ENCODE peak calls at places on chromosome 1, in eight cellular contexts. A is fibroblast of mammary gland; Z is astrocyte; B is psoas muscle; N is body of pancreas; J is progenitor cell of endocrine pancreas; W is endothelial cell; X is CD4-positive, alpha-beta T cell. U is an unnamed sample.

GRCh38 chr1:29481031-29481430 is 244.7 kb downstream of the PTPRU start:
- DNase-seq in A (no peak), Z (no peak), B (no peak), N (no peak), J (no peak), W (no peak), X (no peak), U (no peak)

GRCh38 chr1:206912445-206913095 is 9.2 kb downstream of the FCMR start:
- DNase-seq in A (peak), Z (peak), B (peak), N (peak), J (peak), W (peak), X (peak), U (no peak)

GRCh38 chr1:36149237-36149972 is at the start of gene TRAPPC3:
- DNase-seq in A (peak), Z (peak), B (peak), N (peak), J (peak), W (peak), X (peak), U (peak)

GRCh38 chr1:41850029-41850428 is 68.7 kb downstream of the HIVEP3 start:
- DNase-seq in A (no peak), Z (no peak), B (no peak), N (no peak), J (no peak), W (no peak), X (no peak), U (no peak)

GRCh38 chr1:83818916-83819315 is 180.0 kb downstream of the TTLL7 start:
- DNase-seq in A (peak), Z (no peak), B (no peak), N (peak), J (no peak), W (no peak), X (no peak), U (no peak)

GRCh38 chr1:232009741-232010140 is 383.2 kb downstream of the DISC1 start:
- DNase-seq in A (no peak), Z (no peak), B (no peak), N (no peak), J (no peak), W (no peak), X (no peak), U (no peak)

GRCh38 chr1:155247667-155248563 is 7.4 kb downstream of the ENTREP3 start:
- DNase-seq in A (no peak), Z (no peak), B (no peak), N (no peak), J (no peak), W (no peak), X (no peak), U (no peak)

GRCh38 chr1:107874221-107874620 is 90.8 kb downstream of the VAV3 start:
- DNase-seq in A (peak), Z (no peak), B (no peak), N (no peak), J (no peak), W (no peak), X (no peak), U (no peak)

GRCh38 chr1:73998348-73998959 is 199.5 kb downstream of the LRRIQ3 start:
- DNase-seq in A (peak), Z (peak), B (no peak), N (no peak), J (no peak), W (no peak), X (no peak), U (no peak)

GRCh38 chr1:92567211-92567868 is 80.6 kb upstream of the GFI1 start:
- DNase-seq in A (peak), Z (peak), B (no peak), N (no peak), J (no peak), W (no peak), X (no peak), U (no peak)

GRCh38 chr1:2801046-2801445 is 447 bp downstream of the TTC34 start:
- DNase-seq in A (no peak), Z (no peak), B (peak), N (no peak), J (no peak), W (no peak), X (no peak), U (no peak)

GRCh38 chr1:44263191-44263944 is 50.1 kb downstream of the DMAP1 start:
- DNase-seq in A (no peak), Z (no peak), B (no peak), N (no peak), J (no peak), W (no peak), X (no peak), U (no peak)

GRCh38 chr1:40658895-40659648 is 6.4 kb downstream of the RIMS3 start:
- DNase-seq in A (no peak), Z (no peak), B (no peak), N (no peak), J (no peak), W (no peak), X (no peak), U (no peak)

GRCh38 chr1:45767035-45767434 is 16.6 kb upstream of the IPP start:
- DNase-seq in A (peak), Z (peak), B (no peak), N (no peak), J (no peak), W (no peak), X (no peak), U (no peak)

GRCh38 chr1:43796111-43796581 is 88.8 kb downstream of the ST3GAL3 start:
- DNase-seq in A (peak), Z (peak), B (no peak), N (no peak), J (no peak), W (no peak), X (no peak), U (no peak)

GRCh38 chr1:24898909-24899439 is 31.1 kb downstream of the RUNX3 start:
- DNase-seq in A (no peak), Z (no peak), B (no peak), N (no peak), J (no peak), W (no peak), X (no peak), U (no peak)

GRCh38 chr1:93414749-93415148 is 33.2 kb upstream of the FNBP1L start:
- DNase-seq in A (no peak), Z (no peak), B (no peak), N (no peak), J (no peak), W (no peak), X (no peak), U (no peak)

GRCh38 chr1:32619701-32620485 is 30.5 kb downstream of the ZBTB8OS start:
- DNase-seq in A (peak), Z (no peak), B (no peak), N (no peak), J (no peak), W (no peak), X (no peak), U (no peak)
- TF ChIP-seq CTCF in A (peak), Z (no peak), B (no peak), N (no peak), J (no peak), W (no peak), X (no peak), U (peak)

GRCh38 chr1:169271094-169271493 is 96.5 kb downstream of the NME7 start:
- DNase-seq in A (no peak), Z (no peak), B (no peak), N (no peak), J (no peak), W (no peak), X (no peak), U (no peak)
- TF ChIP-seq CTCF in A (no peak), Z (no peak), B (no peak), N (no peak), J (no peak), W (no peak), X (no peak), U (no peak)

GRCh38 chr1:23752909-23753308 is 9.6 kb downstream of the ELOA start:
- DNase-seq in A (no peak), Z (no peak), B (no peak), N (no peak), J (no peak), W (no peak), X (no peak), U (no peak)

GRCh38 chr1:23756676-23757075 is 13.4 kb downstream of the ELOA start:
- DNase-seq in A (peak), Z (peak), B (no peak), N (no peak), J (no peak), W (no peak), X (no peak), U (no peak)

GRCh38 chr1:23751815-23752200 is 8.5 kb downstream of the ELOA start:
- DNase-seq in A (no peak), Z (no peak), B (no peak), N (no peak), J (no peak), W (no peak), X (no peak), U (no peak)

GRCh38 chr1:23747947-23748346 is 4.7 kb downstream of the ELOA start:
- DNase-seq in A (no peak), Z (no peak), B (no peak), N (no peak), J (no peak), W (no peak), X (no peak), U (no peak)

GRCh38 chr1:23751050-23751814 is 8.0 kb downstream of the ELOA start:
- DNase-seq in A (peak), Z (peak), B (no peak), N (peak), J (peak), W (peak), X (peak), U (no peak)
- TF ChIP-seq CTCF in A (peak), Z (peak), B (peak), N (peak), J (peak), W (peak), X (peak), U (peak)

GRCh38 chr1:219163401-219163954 is 10.2 kb upstream of the LYPLAL1 start:
- DNase-seq in A (peak), Z (no peak), B (no peak), N (no peak), J (no peak), W (no peak), X (no peak), U (no peak)

GRCh38 chr1:219155140-219155539 is 18.5 kb upstream of the LYPLAL1 start:
- DNase-seq in A (peak), Z (no peak), B (no peak), N (no peak), J (no peak), W (no peak), X (no peak), U (no peak)

GRCh38 chr1:219159946-219160645 is 13.6 kb upstream of the LYPLAL1 start:
- DNase-seq in A (peak), Z (peak), B (no peak), N (no peak), J (no peak), W (no peak), X (no peak), U (no peak)

GRCh38 chr1:219161371-219161975 is 12.2 kb upstream of the LYPLAL1 start:
- DNase-seq in A (peak), Z (no peak), B (no peak), N (no peak), J (no peak), W (no peak), X (no peak), U (no peak)

GRCh38 chr1:219160942-219161341 is 12.7 kb upstream of the LYPLAL1 start:
- DNase-seq in A (no peak), Z (no peak), B (no peak), N (no peak), J (no peak), W (no peak), X (no peak), U (no peak)
- TF ChIP-seq CTCF in A (no peak), Z (no peak), B (no peak), N (no peak), J (no peak), W (no peak), X (no peak), U (no peak)

GRCh38 chr1:81330521-81330920 is 470.2 kb upstream of the ADGRL2 start:
- DNase-seq in A (no peak), Z (no peak), B (no peak), N (no peak), J (no peak), W (no peak), X (no peak), U (no peak)

GRCh38 chr1:81330111-81330510 is 470.6 kb upstream of the ADGRL2 start:
- DNase-seq in A (no peak), Z (no peak), B (no peak), N (no peak), J (no peak), W (no peak), X (no peak), U (no peak)

GRCh38 chr1:81337226-81337625 is 463.5 kb upstream of the ADGRL2 start:
- DNase-seq in A (no peak), Z (no peak), B (no peak), N (no peak), J (no peak), W (no peak), X (no peak), U (no peak)

GRCh38 chr1:81340258-81340657 is 460.5 kb upstream of the ADGRL2 start:
- DNase-seq in A (no peak), Z (no peak), B (no peak), N (no peak), J (no peak), W (no peak), X (no peak), U (no peak)

DNA sequence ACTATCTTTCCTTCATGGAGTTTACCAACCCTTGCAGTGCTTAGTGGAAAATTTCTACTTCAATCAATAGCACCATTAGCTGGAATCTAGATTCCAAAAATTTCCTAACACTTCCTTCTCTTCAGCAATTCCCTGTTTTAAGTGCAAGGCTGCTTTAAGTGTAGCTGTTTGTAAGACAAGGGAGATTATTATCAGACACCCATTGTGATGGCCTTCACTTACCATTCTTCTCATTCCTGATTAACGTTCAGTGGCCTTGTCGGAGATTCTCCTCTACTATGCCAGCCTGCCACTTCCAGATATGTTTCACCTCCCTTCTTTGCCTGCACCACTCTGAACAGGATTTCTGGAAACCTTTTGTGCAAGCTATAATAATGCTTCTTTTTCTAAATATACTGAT is 464.9 kb upstream of the ADGRL2 start:
- DNase-seq in A (no peak), Z (no peak), B (no peak), N (no peak), J (no peak), W (no peak), X (no peak), U (no peak)
- TF ChIP-seq CTCF in A (no peak), Z (no peak), B (no peak), N (no peak), J (no peak), W (no peak), X (no peak), U (no peak)

DNA sequence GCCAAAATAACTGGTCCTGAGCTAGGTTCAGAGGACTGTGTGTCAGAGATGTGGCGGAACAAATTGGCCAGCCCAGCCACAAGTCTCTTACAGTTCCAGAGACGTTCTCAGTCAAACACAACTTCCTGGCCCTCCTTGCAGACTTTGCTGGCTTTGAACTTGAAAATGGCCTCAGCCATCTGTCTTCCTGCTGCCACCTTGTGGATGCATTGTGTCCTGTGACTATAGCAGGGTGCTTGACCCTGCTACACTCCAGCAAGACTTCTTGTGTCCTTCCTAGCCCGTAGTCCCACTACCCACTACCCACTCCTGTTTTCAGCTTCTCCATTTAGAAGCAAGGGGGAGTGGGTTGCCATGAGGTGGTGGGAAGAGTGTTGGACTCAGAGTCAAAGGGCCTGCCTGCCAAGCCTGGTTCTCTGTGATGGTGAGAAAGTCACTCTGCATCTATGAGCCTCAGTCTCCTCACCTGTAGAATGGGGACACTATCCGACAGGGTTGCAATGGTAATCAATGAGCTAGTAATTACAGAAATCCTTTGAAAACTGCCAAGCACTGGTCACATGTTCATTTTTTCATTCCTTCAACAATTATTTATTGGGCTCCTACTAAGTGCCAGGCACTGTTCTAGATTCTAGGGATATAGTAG is 109.9 kb downstream of the IGSF21 start:
- DNase-seq in A (peak), Z (no peak), B (no peak), N (peak), J (no peak), W (no peak), X (no peak), U (no peak)
- TF ChIP-seq CTCF in A (peak), Z (peak), B (no peak), N (no peak), J (peak), W (no peak), X (no peak), U (peak)

GRCh38 chr1:1564278-1564677 is 10.4 kb downstream of the SSU72 start:
- DNase-seq in A (no peak), Z (no peak), B (no peak), N (no peak), J (no peak), W (no peak), X (no peak), U (no peak)
- TF ChIP-seq CTCF in A (no peak), Z (no peak), B (no peak), N (no peak), J (no peak), W (no peak), X (no peak), U (no peak)

GRCh38 chr1:248699099-248699498 is 3.5 kb downstream of the OR14I1 start:
- DNase-seq in A (no peak), Z (no peak), B (no peak), N (no peak), J (no peak), W (no peak), X (no peak), U (no peak)

GRCh38 chr1:248696775-248697174 is 5.8 kb downstream of the OR14I1 start:
- DNase-seq in A (no peak), Z (no peak), B (no peak), N (no peak), J (no peak), W (no peak), X (no peak), U (no peak)

GRCh38 chr1:248695451-248696132 is 7.0 kb downstream of the OR14I1 start:
- DNase-seq in A (peak), Z (no peak), B (no peak), N (no peak), J (no peak), W (no peak), X (no peak), U (no peak)

GRCh38 chr1:248697907-248698306 is 4.7 kb downstream of the OR14I1 start:
- DNase-seq in A (no peak), Z (no peak), B (no peak), N (no peak), J (no peak), W (no peak), X (no peak), U (no peak)

DNA sequence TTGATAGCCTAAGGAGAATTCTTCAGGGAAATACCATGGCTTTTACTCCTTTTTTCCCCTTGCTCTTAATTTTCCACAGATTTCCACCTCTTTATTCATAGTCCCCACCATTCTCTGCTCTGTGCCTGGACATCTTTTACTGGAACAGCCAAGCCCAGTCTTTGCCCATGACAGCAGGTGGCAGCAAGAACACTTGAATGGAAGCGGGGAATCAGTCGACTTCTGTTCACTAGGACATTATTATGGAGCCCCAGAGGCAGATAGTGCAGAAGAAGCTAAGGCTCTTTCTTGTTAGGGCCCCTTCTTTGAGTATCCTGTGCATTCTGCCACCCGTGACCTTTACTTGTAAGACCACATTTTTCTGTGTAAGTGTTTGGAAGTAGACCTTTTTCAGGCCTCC is 6.3 kb downstream of the OR14I1 start:
- DNase-seq in A (no peak), Z (no peak), B (no peak), N (peak), J (no peak), W (no peak), X (no peak), U (no peak)
- TF ChIP-seq CTCF in A (no peak), Z (no peak), B (no peak), N (no peak), J (no peak), W (no peak), X (no peak), U (no peak)

GRCh38 chr1:216721878-216722277 is 1.4 kb downstream of the ESRRG start:
- DNase-seq in A (no peak), Z (no peak), B (no peak), N (no peak), J (no peak), W (no peak), X (no peak), U (no peak)
- TF ChIP-seq CTCF in A (no peak), Z (no peak), B (peak), N (no peak), J (no peak), W (no peak), X (no peak), U (no peak)

GRCh38 chr1:17950728-17951127 is 156.9 kb upstream of the IGSF21 start:
- DNase-seq in A (no peak), Z (no peak), B (no peak), N (no peak), J (no peak), W (no peak), X (no peak), U (no peak)
- TF ChIP-seq CTCF in A (no peak), Z (no peak), B (no peak), N (no peak), J (no peak), W (no peak), X (no peak), U (no peak)